ENCODE peak calls at places on chromosome 14, in eight cellular contexts. X is HuH-7.5; P is anterior cingulate cortex; M is ELF-1; C is endothelial cell; N is stimulated activated effector memory CD8-positive, alpha-beta T cell treated with anti-CD3 and anti-CD28 coated beads, Interleukin-12 subunit alpha, Interleukin-12 subunit beta, amount 100 ng/mL, for 72 hours; K is AML-193; Q is NCI-H2081. F is an unnamed sample.

GRCh38 chr14:26187996-26188605 is 409.7 kb downstream of the NOVA1 start:
- DNase-seq in X (no peak), P (no peak), M (no peak), C (no peak), N (no peak), K (no peak), Q (no peak), F (no peak)

GRCh38 chr14:59301354-59301753 is 112.9 kb downstream of the DAAM1 start:
- DNase-seq in X (no peak), P (peak), M (no peak), C (no peak), N (no peak), K (peak), Q (no peak), F (no peak)

GRCh38 chr14:102097441-102098135 is 10.7 kb upstream of the HSP90AA1 start:
- DNase-seq in X (no peak), P (no peak), M (peak), C (no peak), N (no peak), K (no peak), Q (no peak), F (no peak)

GRCh38 chr14:52918486-52918885 is 32.4 kb downstream of the FERMT2 start:
- DNase-seq in X (no peak), P (no peak), M (no peak), C (no peak), N (no peak), K (peak), Q (no peak), F (no peak)

GRCh38 chr14:70013269-70013873 is 134.2 kb downstream of the SMOC1 start:
- DNase-seq in X (peak), P (no peak), M (peak), C (peak), N (peak), K (peak), Q (peak), F (peak)

GRCh38 chr14:106187176-106187670 is 660.8 kb downstream of the TMEM121 start:
- DNase-seq in X (no peak), P (no peak), M (no peak), C (no peak), N (no peak), K (no peak), Q (no peak), F (no peak)

GRCh38 chr14:100586153-100586519 is 1.1 kb downstream of the BEGAIN start:
- DNase-seq in X (no peak), P (no peak), M (no peak), C (no peak), N (no peak), K (no peak), Q (no peak), F (no peak)

GRCh38 chr14:95151561-95151960 is 5.8 kb downstream of the DICER1 start:
- DNase-seq in X (no peak), P (no peak), M (no peak), C (no peak), N (no peak), K (no peak), Q (no peak), F (no peak)

GRCh38 chr14:20683125-20683895 is 1.1 kb upstream of the RNASE4 start:
- DNase-seq in X (no peak), P (peak), M (peak), C (peak), N (peak), K (peak), Q (peak), F (peak)

GRCh38 chr14:46574236-46574970 is 77.2 kb downstream of the RPL10L start:
- DNase-seq in X (no peak), P (no peak), M (no peak), C (no peak), N (no peak), K (no peak), Q (no peak), F (no peak)

GRCh38 chr14:104370256-104370870 is 209.2 kb upstream of the C14orf180 start:
- DNase-seq in X (peak), P (no peak), M (peak), C (peak), N (no peak), K (no peak), Q (no peak), F (peak)

F was measured in hippocampal formation.